ENCODE peak calls at places on chromosomes 2 and 18, in nine cellular contexts. O is right atrium auricular region, B is mesenchymal stem cell, I is aorta, Y is tibial nerve, S is A673, G is cardiac muscle cell, W is MM.1S, A is ovary. K is an unnamed sample.

GRCh38 chr2:191479680-191480023 is 198.3 kb upstream of the NABP1 start:
- DNase-seq in G (no peak), I (no peak), S (no peak), A (no peak), Y (no peak), O (no peak), B (peak; percentile 53), W (no peak), K (no peak)

GRCh38 chr2:144325086-144325485 is 194.8 kb downstream of the ZEB2 start:
- DNase-seq in A (no peak), I (no peak), Y (no peak), W (no peak), B (no peak), G (no peak), O (no peak), S (no peak), K (no peak)

GRCh38 chr2:23425886-23426283 is 40.9 kb downstream of the KLHL29 start:
- DNase-seq in S (no peak), W (no peak), I (no peak), Y (no peak), O (peak; percentile 36), A (no peak), B (peak; percentile 88), G (no peak), K (no peak)

GRCh38 chr2:191533693-191534175 is 144.2 kb upstream of the NABP1 start:
- DNase-seq in O (no peak), I (no peak), A (no peak), G (no peak), B (no peak), S (peak; percentile 22), Y (no peak), W (no peak), K (no peak)

GRCh38 chr2:207530160-207531023 is 630 bp downstream of the CREB1 start:
- DNase-seq in B (peak; percentile 69), Y (no peak), S (peak; percentile 58), G (peak; percentile 46), I (peak; percentile 67), A (peak; percentile 63), W (peak; percentile 37), O (no peak), K (peak; percentile 74)

GRCh38 chr2:147524912-147525311 is 319.9 kb upstream of the ACVR2A start:
- DNase-seq in B (no peak), I (no peak), S (no peak), W (no peak), Y (no peak), G (no peak), O (no peak), A (no peak), K (no peak)

GRCh38 chr2:143908843-143909242 is 611.1 kb downstream of the ZEB2 start:
- DNase-seq in G (no peak), O (no peak), I (no peak), S (no peak), A (no peak), W (no peak), B (no peak), Y (no peak), K (no peak)

GRCh38 chr2:240320561-240321091 is 114.8 kb upstream of the GPC1 start:
- DNase-seq in W (no peak), A (no peak), I (no peak), Y (no peak), G (no peak), S (no peak), B (no peak), O (no peak), K (no peak)

GRCh38 chr2:43333096-43333655 is 106.8 kb upstream of the ZFP36L2 start:
- DNase-seq in G (peak; percentile 24), W (no peak), B (no peak), I (no peak), O (no peak), Y (no peak), S (no peak), A (no peak), K (no peak)

GRCh38 chr2:43333656-43334144 is 107.3 kb upstream of the ZFP36L2 start:
- DNase-seq in I (no peak), A (no peak), W (no peak), O (no peak), S (no peak), G (no peak), B (peak; percentile 57), Y (peak; percentile 57), K (no peak)

GRCh38 chr2:43332653-43333052 is 106.2 kb upstream of the ZFP36L2 start:
- DNase-seq in B (no peak), O (no peak), W (no peak), S (no peak), G (peak; percentile 64), I (no peak), Y (no peak), A (no peak), K (no peak)

GRCh38 chr2:43329637-43330036 is 103.2 kb upstream of the ZFP36L2 start:
- DNase-seq in Y (no peak), O (no peak), W (no peak), S (no peak), G (no peak), A (no peak), I (no peak), B (no peak), K (no peak)

GRCh38 chr2:43331428-43331827 is 105.0 kb upstream of the ZFP36L2 start:
- DNase-seq in G (peak; percentile 76), Y (no peak), I (no peak), S (no peak), A (no peak), O (no peak), B (no peak), W (no peak), K (no peak)
- H3K4me1 ChIP-seq in G (peaks cover 43% of the 10 kb centered on the region), Y (peaks cover 28% of the 10 kb centered on the region), I (peaks cover 9% of the 10 kb centered on the region), S (peaks cover 14% of the 10 kb centered on the region), A (peaks cover 31% of the 10 kb centered on the region), O (no peaks in the 10 kb centered on the region), B (peaks cover 6% of the 10 kb centered on the region), W (peaks cover 8% of the 10 kb centered on the region), K (peaks cover 82% of the 10 kb centered on the region)

GRCh38 chr2:38748857-38749804 is 2.0 kb downstream of the SRSF7 start:
- DNase-seq in S (no peak), Y (no peak), O (no peak), W (no peak), G (no peak), A (no peak), B (no peak), I (no peak), K (no peak)
- H3K27ac ChIP-seq in S (no peak overlapping the region), Y (peak overlapping the region; percentile 97), O (peak overlapping the region; percentile 95), W (peak overlapping the region; percentile 8), G (peak overlapping the region; percentile 81), A (no peak overlapping the region), B (no peak overlapping the region), I (no peak overlapping the region), K (peak overlapping the region; percentile 100)

GRCh38 chr2:19611491-19612332 is 253.3 kb upstream of the OSR1 start:
- DNase-seq in B (peak; percentile 97), O (no peak), A (no peak), Y (no peak), W (peak; percentile 10), I (no peak), G (no peak), S (no peak), K (no peak)
- H3K4me1 ChIP-seq in B (peaks cover 5% of the 10 kb centered on the region), O (no peaks in the 10 kb centered on the region), A (no peaks in the 10 kb centered on the region), Y (no peaks in the 10 kb centered on the region), W (no peaks in the 10 kb centered on the region), I (no peaks in the 10 kb centered on the region), G (no peaks in the 10 kb centered on the region), S (no peaks in the 10 kb centered on the region), K (no peaks in the 10 kb centered on the region)

DNA sequence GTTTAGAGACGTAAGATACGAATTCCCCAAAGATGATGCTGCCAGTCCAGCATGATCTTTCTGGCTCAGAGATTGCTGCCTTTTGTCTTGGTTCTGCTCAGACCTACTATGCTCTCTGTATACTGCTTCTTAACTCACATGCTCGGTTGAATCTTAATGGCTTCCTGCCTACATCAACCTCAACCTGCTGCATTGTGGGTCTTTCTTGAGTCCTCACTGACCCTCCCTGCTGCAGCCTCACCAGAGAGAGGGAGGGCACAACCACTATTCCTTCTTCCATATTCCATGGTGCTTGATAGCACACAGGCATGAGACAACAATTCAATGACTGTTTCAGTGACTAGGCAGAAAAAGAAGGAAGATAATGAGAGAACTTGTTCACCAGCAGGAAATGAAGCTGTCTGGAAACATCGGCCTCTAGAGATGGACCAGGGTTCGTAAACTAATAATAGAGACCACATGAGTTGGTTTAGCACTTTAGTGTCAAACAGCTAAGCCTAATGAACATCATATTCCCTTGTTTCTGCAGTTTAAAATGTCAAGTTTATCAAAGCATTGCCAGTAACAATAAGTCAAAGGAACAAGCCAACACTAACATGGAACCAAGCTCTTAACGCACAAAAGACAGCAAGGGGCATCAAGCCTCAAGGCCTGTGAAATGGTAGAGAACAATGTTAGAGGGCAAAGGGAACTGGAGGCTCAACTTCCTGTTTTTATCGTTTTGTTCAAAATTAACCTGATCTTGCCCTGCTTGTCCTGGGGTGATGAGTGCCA is 333.9 kb downstream of the PDE11A start:
- DNase-seq in A (no peak), B (no peak), W (no peak), O (no peak), Y (no peak), I (no peak), G (no peak), S (no peak), K (no peak)
- H3K27ac ChIP-seq in A (no peak overlapping the region), B (no peak overlapping the region), W (no peak overlapping the region), O (no peak overlapping the region), Y (no peak overlapping the region), I (no peak overlapping the region), G (no peak overlapping the region), S (no peak overlapping the region), K (no peak overlapping the region)

GRCh38 chr18:35494281-35494825 is 3.4 kb downstream of the INO80C start:
- DNase-seq in A (no peak), B (no peak), I (no peak), S (no peak), O (no peak), W (no peak), G (no peak), Y (no peak), K (no peak)
- H3K4me1 ChIP-seq in A (peaks cover 4% of the 10 kb centered on the region), B (peaks cover 23% of the 10 kb centered on the region), I (peaks cover 2% of the 10 kb centered on the region), S (peaks cover 21% of the 10 kb centered on the region), O (no peaks in the 10 kb centered on the region), W (peaks cover 8% of the 10 kb centered on the region), G (peaks cover 23% of the 10 kb centered on the region), Y (peaks cover 10% of the 10 kb centered on the region), K (peaks cover 34% of the 10 kb centered on the region)

DNA sequence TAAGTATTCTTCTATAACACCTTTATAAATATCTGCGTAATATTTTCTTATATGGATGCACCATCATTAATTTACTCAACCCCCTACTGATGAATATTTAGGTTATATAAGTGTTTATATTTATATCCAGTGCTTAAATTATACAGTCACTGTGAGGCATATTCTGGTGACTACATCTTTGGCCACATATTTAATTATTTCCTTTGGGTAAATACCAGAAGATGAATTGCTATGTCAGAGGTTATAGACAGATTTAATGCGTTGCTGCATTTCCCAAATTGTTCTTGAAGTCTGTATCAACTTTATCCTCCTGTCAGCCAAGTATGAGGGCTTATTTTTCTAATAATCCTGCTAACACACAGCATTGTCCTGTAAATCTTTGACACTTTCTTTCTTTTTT is 18.7 kb downstream of the DYSF start:
- DNase-seq in A (no peak), I (no peak), B (no peak), O (no peak), S (no peak), G (no peak), Y (no peak), W (no peak), K (no peak)
- H3K27ac ChIP-seq in A (no peak overlapping the region), I (no peak overlapping the region), B (peak overlapping the region; percentile 97), O (no peak overlapping the region), S (no peak overlapping the region), G (no peak overlapping the region), Y (no peak overlapping the region), W (no peak overlapping the region), K (peak overlapping the region; percentile 90)

DNA sequence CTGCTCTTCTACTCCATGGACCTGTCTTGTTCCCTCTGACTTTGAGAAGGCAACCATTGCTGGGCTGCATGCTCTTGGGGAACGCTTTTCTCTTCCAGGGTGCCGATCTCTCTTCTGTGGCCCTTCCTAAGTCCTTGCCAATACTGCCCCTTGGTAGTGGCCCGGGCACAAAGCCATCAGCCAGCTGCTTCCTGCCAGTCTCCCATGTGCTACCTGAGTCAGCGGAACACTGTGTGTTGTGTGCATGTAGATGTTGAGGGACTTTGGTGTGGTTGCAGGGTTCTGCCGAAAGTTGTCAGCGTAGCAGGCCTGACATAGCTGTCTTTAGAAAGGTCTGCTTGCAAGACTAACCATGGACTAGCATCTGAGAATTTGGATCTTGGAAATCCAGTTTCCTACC is 35.4 kb downstream of the MGAT5 start:
- DNase-seq in B (no peak), I (peak; percentile 57), Y (no peak), W (no peak), S (no peak), G (no peak), O (no peak), A (no peak), K (no peak)
- H3K4me1 ChIP-seq in B (no peaks in the 10 kb centered on the region), I (no peaks in the 10 kb centered on the region), Y (no peaks in the 10 kb centered on the region), W (peaks cover 30% of the 10 kb centered on the region), S (no peaks in the 10 kb centered on the region), G (peaks cover 7% of the 10 kb centered on the region), O (no peaks in the 10 kb centered on the region), A (no peaks in the 10 kb centered on the region), K (no peaks in the 10 kb centered on the region)

K was measured in psoas muscle.